ENCODE peak calls at places on chromosomes 1 and 21, in seven cellular contexts. One of them, this sample, is unnamed.

GRCh38 chr1:75690547-75690946 is 34.0 kb upstream of the ACADM start:
- DNase-seq in A673: no peak
- DNase-seq in left ventricle myocardium inferior: no peak
- DNase-seq in uterus: no peak
- DNase-seq in left lung: no peak
- DNase-seq in transverse colon: no peak
- DNase-seq in cardiac muscle cell: no peak
- DNase-seq in this sample: no peak

GRCh38 chr21:42392731-42393442 is 3.0 kb downstream of the TMPRSS3 start:
- DNase-seq in A673: peak; percentile 29
- DNase-seq in left ventricle myocardium inferior: no peak
- DNase-seq in uterus: no peak
- DNase-seq in left lung: peak; percentile 12
- DNase-seq in transverse colon: no peak
- DNase-seq in cardiac muscle cell: no peak
- DNase-seq in this sample: no peak

GRCh38 chr1:225777058-225777582 is 506 bp upstream of the SRP9 start:
- DNase-seq in A673: no peak
- DNase-seq in left ventricle myocardium inferior: no peak
- DNase-seq in uterus: no peak
- DNase-seq in left lung: no peak
- DNase-seq in transverse colon: peak; percentile 25
- DNase-seq in cardiac muscle cell: no peak
- DNase-seq in this sample: no peak

GRCh38 chr21:32687946-32688345 is 39.9 kb downstream of the SYNJ1 start:
- DNase-seq in A673: no peak
- DNase-seq in left ventricle myocardium inferior: no peak
- DNase-seq in uterus: no peak
- DNase-seq in left lung: no peak
- DNase-seq in transverse colon: no peak
- DNase-seq in cardiac muscle cell: no peak
- DNase-seq in this sample: no peak

GRCh38 chr1:28257736-28258135 is 1.6 kb upstream of the SESN2 start:
- DNase-seq in A673: no peak
- DNase-seq in left ventricle myocardium inferior: no peak
- DNase-seq in uterus: no peak
- DNase-seq in left lung: no peak
- DNase-seq in transverse colon: no peak
- DNase-seq in cardiac muscle cell: no peak
- DNase-seq in this sample: no peak

GRCh38 chr1:46546210-46546609 is 5.2 kb downstream of the KNCN start:
- DNase-seq in A673: no peak
- DNase-seq in left ventricle myocardium inferior: no peak
- DNase-seq in uterus: no peak
- DNase-seq in left lung: no peak
- DNase-seq in transverse colon: no peak
- DNase-seq in cardiac muscle cell: no peak
- DNase-seq in this sample: no peak

GRCh38 chr1:63087966-63088365 is 234.4 kb upstream of the FOXD3 start:
- DNase-seq in A673: no peak
- DNase-seq in left ventricle myocardium inferior: no peak
- DNase-seq in uterus: no peak
- DNase-seq in left lung: no peak
- DNase-seq in transverse colon: no peak
- DNase-seq in cardiac muscle cell: peak; percentile 45
- DNase-seq in this sample: no peak

GRCh38 chr1:55235722-55236121 is 20.6 kb upstream of the USP24 start:
- DNase-seq in A673: peak; percentile 16
- DNase-seq in left ventricle myocardium inferior: no peak
- DNase-seq in uterus: no peak
- DNase-seq in left lung: no peak
- DNase-seq in transverse colon: no peak
- DNase-seq in cardiac muscle cell: no peak
- DNase-seq in this sample: no peak

GRCh38 chr21:29501451-29501850 is 202.7 kb downstream of the BACH1 start:
- DNase-seq in A673: no peak
- DNase-seq in left ventricle myocardium inferior: no peak
- DNase-seq in uterus: no peak
- DNase-seq in left lung: no peak
- DNase-seq in transverse colon: no peak
- DNase-seq in cardiac muscle cell: no peak
- DNase-seq in this sample: no peak

GRCh38 chr1:27726173-27726793 is 522 bp downstream of the FAM76A start:
- DNase-seq in A673: peak; percentile 47
- DNase-seq in left ventricle myocardium inferior: peak; percentile 53
- DNase-seq in uterus: peak; percentile 51
- DNase-seq in left lung: no peak
- DNase-seq in transverse colon: peak; percentile 54
- DNase-seq in cardiac muscle cell: peak; percentile 64
- DNase-seq in this sample: no peak

GRCh38 chr1:8266436-8267165 is 51.3 kb upstream of the SLC45A1 start:
- DNase-seq in A673: no peak
- DNase-seq in left ventricle myocardium inferior: no peak
- DNase-seq in uterus: no peak
- DNase-seq in left lung: no peak
- DNase-seq in transverse colon: no peak
- DNase-seq in cardiac muscle cell: no peak
- DNase-seq in this sample: no peak

GRCh38 chr21:35075546-35075945 is 26.4 kb upstream of the RUNX1 start:
- DNase-seq in A673: no peak
- DNase-seq in left ventricle myocardium inferior: no peak
- DNase-seq in uterus: no peak
- DNase-seq in left lung: no peak
- DNase-seq in transverse colon: no peak
- DNase-seq in cardiac muscle cell: no peak
- DNase-seq in this sample: no peak

GRCh38 chr1:8481650-8482380 is 163.9 kb downstream of the SLC45A1 start:
- DNase-seq in A673: no peak
- DNase-seq in left ventricle myocardium inferior: no peak
- DNase-seq in uterus: no peak
- DNase-seq in left lung: no peak
- DNase-seq in transverse colon: no peak
- DNase-seq in cardiac muscle cell: no peak
- DNase-seq in this sample: no peak

GRCh38 chr1:42834803-42835202 is 11.6 kb upstream of the ZNF691 start:
- DNase-seq in A673: no peak
- DNase-seq in left ventricle myocardium inferior: no peak
- DNase-seq in uterus: no peak
- DNase-seq in left lung: no peak
- DNase-seq in transverse colon: no peak
- DNase-seq in cardiac muscle cell: no peak
- DNase-seq in this sample: no peak

GRCh38 chr1:62012821-62013220 is 181.8 kb upstream of the L1TD1 start:
- DNase-seq in A673: no peak
- DNase-seq in left ventricle myocardium inferior: peak; percentile 23
- DNase-seq in uterus: peak; percentile 68
- DNase-seq in left lung: no peak
- DNase-seq in transverse colon: no peak
- DNase-seq in cardiac muscle cell: no peak
- DNase-seq in this sample: no peak

GRCh38 chr21:45542242-45542666 is at the start of gene SLC19A1:
- DNase-seq in A673: peak; percentile 82
- DNase-seq in left ventricle myocardium inferior: peak; percentile 76
- DNase-seq in uterus: peak; percentile 70
- DNase-seq in left lung: peak; percentile 97
- DNase-seq in transverse colon: peak; percentile 78
- DNase-seq in cardiac muscle cell: peak; percentile 79
- DNase-seq in this sample: no peak

GRCh38 chr1:156706647-156707008 is 1.2 kb upstream of the CRABP2 start:
- DNase-seq in A673: no peak
- DNase-seq in left ventricle myocardium inferior: peak; percentile 74
- DNase-seq in uterus: peak; percentile 85
- DNase-seq in left lung: no peak
- DNase-seq in transverse colon: peak; percentile 47
- DNase-seq in cardiac muscle cell: peak; percentile 59
- DNase-seq in this sample: no peak

GRCh38 chr1:196324345-196324744 is 283.9 kb downstream of the KCNT2 start:
- DNase-seq in A673: no peak
- DNase-seq in left ventricle myocardium inferior: no peak
- DNase-seq in uterus: no peak
- DNase-seq in left lung: no peak
- DNase-seq in transverse colon: no peak
- DNase-seq in cardiac muscle cell: no peak
- DNase-seq in this sample: no peak

GRCh38 chr1:111638320-111638719 is 18.7 kb downstream of the RAP1A start:
- DNase-seq in A673: no peak
- DNase-seq in left ventricle myocardium inferior: no peak
- DNase-seq in uterus: no peak
- DNase-seq in left lung: no peak
- DNase-seq in transverse colon: no peak
- DNase-seq in cardiac muscle cell: no peak
- DNase-seq in this sample: no peak

GRCh38 chr21:45950740-45951515 is 30.6 kb upstream of the COL6A1 start:
- DNase-seq in A673: peak; percentile 85
- DNase-seq in left ventricle myocardium inferior: peak; percentile 61
- DNase-seq in uterus: peak; percentile 82
- DNase-seq in left lung: peak; percentile 75
- DNase-seq in transverse colon: peak; percentile 36
- DNase-seq in cardiac muscle cell: no peak
- DNase-seq in this sample: peak; percentile 90

GRCh38 chr1:4176841-4177240 is 276.8 kb upstream of the C1orf174 start:
- DNase-seq in A673: no peak
- DNase-seq in left ventricle myocardium inferior: no peak
- DNase-seq in uterus: no peak
- DNase-seq in left lung: no peak
- DNase-seq in transverse colon: no peak
- DNase-seq in cardiac muscle cell: no peak
- DNase-seq in this sample: peak; percentile 50

GRCh38 chr1:4175566-4176405 is 275.7 kb upstream of the C1orf174 start:
- DNase-seq in A673: no peak
- DNase-seq in left ventricle myocardium inferior: no peak
- DNase-seq in uterus: no peak
- DNase-seq in left lung: no peak
- DNase-seq in transverse colon: no peak
- DNase-seq in cardiac muscle cell: no peak
- DNase-seq in this sample: no peak

GRCh38 chr1:4178501-4178900 is 278.4 kb upstream of the C1orf174 start:
- DNase-seq in A673: no peak
- DNase-seq in left ventricle myocardium inferior: no peak
- DNase-seq in uterus: no peak
- DNase-seq in left lung: no peak
- DNase-seq in transverse colon: no peak
- DNase-seq in cardiac muscle cell: no peak
- DNase-seq in this sample: no peak

GRCh38 chr1:4177425-4178150 is 277.5 kb upstream of the C1orf174 start:
- DNase-seq in A673: no peak
- DNase-seq in left ventricle myocardium inferior: no peak
- DNase-seq in uterus: no peak
- DNase-seq in left lung: no peak
- DNase-seq in transverse colon: no peak
- DNase-seq in cardiac muscle cell: no peak
- DNase-seq in this sample: no peak

DNA sequence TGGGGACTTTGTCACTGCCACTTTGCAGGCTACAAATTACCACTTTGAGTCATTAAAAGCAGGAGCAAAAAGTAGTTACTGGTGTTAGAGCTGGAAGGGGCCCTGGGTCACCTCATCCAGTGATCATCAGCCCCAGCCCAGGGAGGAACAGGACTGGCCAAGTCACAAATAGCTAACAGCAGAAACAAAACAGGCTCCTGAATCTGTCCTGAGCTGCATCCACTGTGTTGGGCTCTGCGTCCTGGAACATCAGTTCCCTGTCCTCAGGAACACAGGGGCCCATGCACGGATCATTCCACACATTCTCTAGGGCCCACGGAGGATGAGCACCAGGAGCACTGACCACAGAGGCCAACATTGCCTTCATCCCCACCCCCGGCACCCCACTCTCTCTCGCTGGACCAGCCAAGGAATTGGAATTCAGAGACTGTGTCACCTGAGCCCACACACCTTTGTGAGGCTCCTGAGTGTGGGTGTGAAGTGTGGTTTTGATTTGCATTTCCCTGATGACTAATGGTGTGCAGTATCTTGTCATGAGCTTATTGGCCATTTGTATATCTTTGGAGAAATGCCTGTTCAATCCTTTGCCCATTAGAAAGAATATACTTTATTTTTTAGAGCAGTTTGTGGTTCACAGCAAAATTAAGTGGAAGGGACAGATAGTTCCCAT is 280.1 kb upstream of the C1orf174 start:
- DNase-seq in A673: no peak
- DNase-seq in left ventricle myocardium inferior: no peak
- DNase-seq in uterus: no peak
- DNase-seq in left lung: no peak
- DNase-seq in transverse colon: no peak
- DNase-seq in cardiac muscle cell: no peak
- DNase-seq in this sample: no peak
- TF ChIP-seq CTCF in A673: no peak
- TF ChIP-seq CTCF in left ventricle myocardium inferior: no peak
- TF ChIP-seq CTCF in uterus: no peak
- TF ChIP-seq CTCF in left lung: no peak
- TF ChIP-seq CTCF in transverse colon: no peak
- TF ChIP-seq CTCF in cardiac muscle cell: no peak
- TF ChIP-seq CTCF in this sample: no peak

DNA sequence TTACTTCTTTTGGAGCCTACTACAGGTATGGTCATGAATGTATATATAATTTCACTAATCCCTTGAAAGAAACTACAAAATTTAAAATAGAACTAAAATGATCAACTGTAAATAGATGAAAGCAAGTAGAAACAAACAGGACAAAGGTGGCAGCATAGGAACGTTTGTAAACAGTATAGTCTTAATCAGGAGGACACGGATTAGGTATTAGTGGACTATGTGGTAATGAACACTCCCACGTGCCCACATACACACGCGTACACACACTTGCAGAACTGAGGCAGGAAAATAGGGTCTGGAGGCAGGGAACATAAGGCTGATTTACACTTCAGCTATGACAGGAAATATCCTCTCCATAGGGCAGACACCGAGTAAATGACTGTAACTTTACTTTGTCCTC is 1397.8 kb downstream of the NCAM2 start:
- DNase-seq in A673: no peak
- DNase-seq in left ventricle myocardium inferior: no peak
- DNase-seq in uterus: no peak
- DNase-seq in left lung: no peak
- DNase-seq in transverse colon: no peak
- DNase-seq in cardiac muscle cell: no peak
- DNase-seq in this sample: no peak
- H3K27ac ChIP-seq in A673: no peak overlapping the region
- H3K27ac ChIP-seq in left ventricle myocardium inferior: no peak overlapping the region
- H3K27ac ChIP-seq in uterus: no peak overlapping the region
- H3K27ac ChIP-seq in left lung: no peak overlapping the region
- H3K27ac ChIP-seq in transverse colon: no peak overlapping the region
- H3K27ac ChIP-seq in cardiac muscle cell: no peak overlapping the region
- H3K27ac ChIP-seq in this sample: no peak overlapping the region

DNA sequence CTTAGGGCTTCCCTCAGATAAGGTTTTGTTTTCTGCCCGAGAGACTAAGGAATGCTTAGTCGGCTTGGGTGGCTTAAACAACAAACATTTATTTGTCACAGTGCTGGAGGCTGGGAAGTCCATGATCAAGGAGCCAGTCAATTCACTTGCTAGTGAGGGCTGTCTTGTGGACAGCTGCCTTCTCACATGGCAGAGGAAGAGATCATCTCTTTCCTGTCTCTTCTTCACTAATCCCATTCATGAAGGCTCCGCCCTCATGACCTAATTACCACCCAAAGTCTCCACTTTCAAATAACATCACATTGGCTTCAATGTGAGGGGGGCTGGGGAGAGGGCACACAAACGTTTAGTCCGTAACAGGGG is 50.5 kb upstream of the IL12RB2 start:
- DNase-seq in A673: peak; percentile 5
- DNase-seq in left ventricle myocardium inferior: no peak
- DNase-seq in uterus: no peak
- DNase-seq in left lung: no peak
- DNase-seq in transverse colon: no peak
- DNase-seq in cardiac muscle cell: no peak
- DNase-seq in this sample: no peak
- H3K4me3 ChIP-seq in A673: no peak overlapping the region
- H3K4me3 ChIP-seq in left ventricle myocardium inferior: no peak overlapping the region
- H3K4me3 ChIP-seq in uterus: no peak overlapping the region
- H3K4me3 ChIP-seq in left lung: no peak overlapping the region
- H3K4me3 ChIP-seq in transverse colon: no peak overlapping the region
- H3K4me3 ChIP-seq in cardiac muscle cell: no peak overlapping the region
- H3K4me3 ChIP-seq in this sample: no peak overlapping the region

GRCh38 chr1:80218112-80218511 is 1211.6 kb upstream of the ADGRL4 start:
- DNase-seq in A673: peak; percentile 67
- DNase-seq in left ventricle myocardium inferior: no peak
- DNase-seq in uterus: no peak
- DNase-seq in left lung: no peak
- DNase-seq in transverse colon: no peak
- DNase-seq in cardiac muscle cell: peak; percentile 55
- DNase-seq in this sample: no peak
- TF ChIP-seq CTCF in A673: peak; percentile 65
- TF ChIP-seq CTCF in left ventricle myocardium inferior: peak; percentile 55
- TF ChIP-seq CTCF in uterus: no peak
- TF ChIP-seq CTCF in left lung: peak; percentile 8
- TF ChIP-seq CTCF in transverse colon: peak; percentile 8
- TF ChIP-seq CTCF in cardiac muscle cell: peak; percentile 67
- TF ChIP-seq CTCF in this sample: peak; percentile 10